ENCODE peak calls at places on chromosome 19, in five cellular contexts. I is H9, J is HAP-1, F is Panc1, Y is aorta. H is an unnamed sample.

GRCh38 chr19:30004403-30004802 is 62.4 kb downstream of the URI1 start:
- DNase-seq in J (no peak), F (no peak), Y (no peak), I (no peak), H (no peak)

GRCh38 chr19:47390533-47391488 is 28.5 kb downstream of the MEIS3 start:
- DNase-seq in I (no peak), F (no peak), J (no peak), Y (no peak), H (no peak)

GRCh38 chr19:11166281-11167142 is 10.9 kb upstream of the SPC24 start:
- DNase-seq in J (no peak), F (no peak), Y (no peak), I (no peak), H (no peak)

GRCh38 chr19:40394816-40395210 is 4.8 kb upstream of the HIPK4 start:
- DNase-seq in F (no peak), Y (no peak), J (no peak), I (no peak), H (no peak)

GRCh38 chr19:2591537-2592291 is 110.8 kb downstream of the GNG7 start:
- DNase-seq in F (no peak), Y (no peak), J (no peak), I (no peak), H (no peak)

GRCh38 chr19:49020342-49020741 is 3.5 kb upstream of the LHB start:
- DNase-seq in I (peak; percentile 77), Y (no peak), J (peak; percentile 41), F (no peak), H (no peak)

GRCh38 chr19:14580623-14581237 is 2.2 kb upstream of the CLEC17A start:
- DNase-seq in J (no peak), F (no peak), Y (no peak), I (no peak), H (no peak)

GRCh38 chr19:32018014-32018413 is 327.4 kb upstream of the ZNF507 start:
- DNase-seq in I (no peak), Y (no peak), F (no peak), J (no peak), H (no peak)

GRCh38 chr19:8262431-8262830 is 45.7 kb downstream of the CD320 start:
- DNase-seq in I (no peak), Y (peak; percentile 59), J (peak; percentile 3), F (no peak), H (no peak)

GRCh38 chr19:6116749-6117430 is 6.6 kb upstream of the RFX2 start:
- DNase-seq in F (no peak), I (no peak), Y (no peak), J (no peak), H (no peak)

GRCh38 chr19:4375164-4375619 is 25.2 kb downstream of the SH3GL1 start:
- DNase-seq in Y (no peak), F (no peak), I (peak; percentile 88), J (no peak), H (no peak)

GRCh38 chr19:6568010-6568411 is 22.9 kb downstream of the CD70 start:
- DNase-seq in I (no peak), Y (no peak), F (no peak), J (no peak), H (no peak)

GRCh38 chr19:13823901-13824300 is 28.7 kb downstream of the ZSWIM4 start:
- DNase-seq in I (no peak), Y (no peak), J (no peak), F (no peak), H (no peak)

GRCh38 chr19:2494084-2494446 is 18.1 kb downstream of the GADD45B start:
- DNase-seq in Y (no peak), I (no peak), F (no peak), J (no peak), H (no peak)

GRCh38 chr19:50777830-50778303 is 7.6 kb downstream of the GPR32 start:
- DNase-seq in I (peak; percentile 79), F (no peak), Y (no peak), J (peak; percentile 54), H (no peak)

GRCh38 chr19:4910594-4911273 is 1.4 kb downstream of the UHRF1 start:
- DNase-seq in I (no peak), J (peak; percentile 71), F (no peak), Y (peak; percentile 70), H (no peak)

GRCh38 chr19:3285647-3286176 is 61.3 kb downstream of the CELF5 start:
- DNase-seq in Y (no peak), I (peak; percentile 95), J (no peak), F (no peak), H (no peak)

GRCh38 chr19:19361075-19361594 is 40.5 kb downstream of the MAU2 start:
- DNase-seq in I (peak; percentile 85), Y (peak; percentile 91), J (peak; percentile 93), F (peak; percentile 72), H (peak; percentile 92)
- H3K4me1 ChIP-seq in I (no peaks in the 10 kb centered on the region), Y (no peaks in the 10 kb centered on the region), J (peaks cover 10% of the 10 kb centered on the region), F (no peaks in the 10 kb centered on the region), H (no peaks in the 10 kb centered on the region)

GRCh38 chr19:18424122-18424889 is 5.1 kb downstream of the SSBP4 start:
- DNase-seq in Y (peak; percentile 74), J (no peak), F (no peak), I (no peak), H (no peak)
- H3K4me1 ChIP-seq in Y (no peaks in the 10 kb centered on the region), J (peaks cover 5% of the 10 kb centered on the region), F (peaks cover 44% of the 10 kb centered on the region), I (peaks cover 4% of the 10 kb centered on the region), H (peaks cover 2% of the 10 kb centered on the region)

GRCh38 chr19:1094655-1094977 is 559 bp downstream of the POLR2E start:
- DNase-seq in I (no peak), F (no peak), Y (no peak), J (no peak), H (no peak)

GRCh38 chr19:1101337-1101698 is 2.5 kb upstream of the GPX4 start:
- DNase-seq in Y (no peak), J (no peak), I (no peak), F (no peak), H (no peak)

GRCh38 chr19:1094978-1095701 is at the start of gene POLR2E:
- DNase-seq in J (peak; percentile 97), I (peak; percentile 97), Y (peak; percentile 99), F (peak; percentile 79), H (no peak)

GRCh38 chr19:1097810-1098176 is 2.6 kb upstream of the POLR2E start:
- DNase-seq in I (no peak), F (no peak), Y (no peak), J (no peak), H (no peak)

DNA sequence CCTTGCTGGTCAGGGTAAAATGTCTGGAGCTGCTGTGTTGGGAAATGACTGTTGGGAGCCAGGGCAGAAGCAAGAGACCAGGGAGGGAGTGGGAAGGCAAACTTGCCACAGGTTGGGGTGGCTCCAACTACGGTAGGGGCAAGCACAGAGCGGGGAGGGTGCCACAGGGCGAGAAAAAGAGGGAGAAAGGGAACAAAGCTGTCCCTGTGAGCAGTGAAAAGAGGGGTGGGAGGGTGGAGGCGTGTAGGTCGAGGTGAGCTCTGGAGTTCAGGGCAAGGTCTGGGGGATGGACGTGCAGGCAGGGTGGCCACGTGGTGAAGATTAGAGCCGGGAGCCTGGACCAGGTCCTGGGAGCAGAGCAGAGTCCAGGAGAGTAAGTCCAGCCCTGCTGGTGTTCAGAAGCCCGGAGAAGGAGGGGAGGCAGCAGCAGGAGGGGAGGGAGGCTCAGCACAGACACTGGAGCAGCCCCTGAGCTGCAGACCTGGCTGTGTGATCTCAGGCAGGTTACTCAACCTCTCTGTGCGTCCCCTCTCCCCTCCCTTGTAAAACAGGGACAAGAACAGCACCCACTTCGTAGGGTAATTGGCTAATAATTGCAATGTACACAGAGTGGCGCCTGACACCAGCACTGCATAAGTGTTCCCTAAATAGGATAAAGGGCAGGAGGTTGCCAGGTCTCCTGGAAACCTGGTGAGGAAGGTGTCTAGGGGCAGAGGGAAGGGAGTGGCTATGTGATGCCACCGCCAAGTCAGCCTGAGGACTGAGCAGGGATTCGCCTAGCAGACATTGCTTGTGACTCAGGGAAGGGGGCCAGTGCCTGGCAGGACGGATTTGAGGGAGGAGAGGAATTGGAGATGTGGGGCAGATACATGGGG is 3.2 kb upstream of the POLR2E start:
- DNase-seq in Y (no peak), J (no peak), F (no peak), I (no peak), H (no peak)
- H3K4me1 ChIP-seq in Y (no peaks in the 10 kb centered on the region), J (peaks cover 20% of the 10 kb centered on the region), F (peaks cover 42% of the 10 kb centered on the region), I (peaks cover 2% of the 10 kb centered on the region), H (no peaks in the 10 kb centered on the region)

GRCh38 chr19:18470787-18471186 is 32.9 kb upstream of the ISYNA1 start:
- DNase-seq in I (no peak), J (no peak), F (no peak), Y (no peak), H (no peak)
- H3K4me1 ChIP-seq in I (no peaks in the 10 kb centered on the region), J (no peaks in the 10 kb centered on the region), F (peaks cover 10% of the 10 kb centered on the region), Y (no peaks in the 10 kb centered on the region), H (peaks cover 3% of the 10 kb centered on the region)

GRCh38 chr19:54355675-54356074 is 9.1 kb downstream of the LAIR1 start:
- DNase-seq in F (no peak), I (no peak), Y (no peak), J (no peak), H (no peak)
- H3K4me1 ChIP-seq in F (no peaks in the 10 kb centered on the region), I (no peaks in the 10 kb centered on the region), Y (no peaks in the 10 kb centered on the region), J (no peaks in the 10 kb centered on the region), H (no peaks in the 10 kb centered on the region)

DNA sequence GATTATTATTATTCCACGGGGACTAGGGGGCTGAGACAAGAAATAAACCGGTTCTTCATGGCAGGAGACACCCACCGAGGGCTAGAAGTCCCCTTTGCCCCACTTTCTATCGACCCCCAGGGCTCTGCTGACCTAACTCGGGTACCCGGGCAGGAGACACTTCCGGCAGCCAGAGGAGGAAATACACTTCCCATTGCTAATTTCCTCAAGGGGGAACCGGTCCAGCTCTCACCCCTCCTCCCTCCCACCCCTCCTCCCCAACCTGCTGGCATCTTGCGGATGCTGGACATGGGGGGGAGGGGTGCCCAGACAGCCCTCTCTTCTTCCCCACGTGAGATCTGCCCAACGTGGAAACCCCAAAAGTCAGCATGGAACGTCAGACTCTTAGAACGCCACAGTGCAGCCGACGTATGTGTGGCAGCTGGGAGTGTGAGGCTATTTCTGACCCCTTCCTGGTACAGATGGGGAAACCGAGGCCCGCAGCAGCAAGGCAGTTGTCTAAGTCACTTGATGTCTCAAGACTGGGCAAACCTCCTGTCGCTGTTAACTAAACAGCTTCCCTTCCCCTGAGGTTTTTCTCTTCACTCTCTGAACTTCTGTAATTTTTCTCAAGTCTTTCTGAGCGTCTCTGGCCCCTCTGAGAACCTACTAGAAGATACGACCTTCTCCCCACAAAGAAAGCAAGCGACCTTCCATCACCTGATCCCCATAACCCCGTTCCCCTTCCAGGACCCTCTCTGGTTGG is 3.6 kb downstream of the GPR4 start:
- DNase-seq in F (no peak), J (no peak), Y (no peak), I (no peak), H (no peak)
- H3K4me1 ChIP-seq in F (peaks cover 3% of the 10 kb centered on the region), J (no peaks in the 10 kb centered on the region), Y (no peaks in the 10 kb centered on the region), I (no peaks in the 10 kb centered on the region), H (peaks cover 11% of the 10 kb centered on the region)

H was measured in iPS DF 6.9.